ENCODE peak calls at places on chromosomes 12 and 14, in four cellular contexts. L is stomach, X is SK-N-MC, Q is activated B cell treated with CpG ODN at 0.5 μM for 24 hours. K is an unnamed sample.

GRCh38 chr12:57726884-57727757 is 11.4 kb downstream of the AGAP2 start:
- DNase-seq in L (peak), X (no peak), Q (no peak), K (peak)

GRCh38 chr12:108614041-108614440 is 16.2 kb upstream of the TMEM119 start:
- DNase-seq in L (no peak), X (no peak), Q (no peak), K (no peak)

GRCh38 chr12:64104376-64104775 is 117.7 kb downstream of the KICS2 start:
- DNase-seq in L (no peak), X (no peak), Q (no peak), K (no peak)

GRCh38 chr14:92860097-92860496 is 62.9 kb upstream of the CHGA start:
- DNase-seq in L (no peak), X (no peak), Q (no peak), K (no peak)

GRCh38 chr12:112514926-112515642 is 96.3 kb downstream of the PTPN11 start:
- DNase-seq in L (no peak), X (no peak), Q (no peak), K (peak)

GRCh38 chr12:51678086-51678724 is 87.2 kb downstream of the SCN8A start:
- DNase-seq in L (peak), X (no peak), Q (no peak), K (peak)

GRCh38 chr12:57230381-57231155 is 1.1 kb downstream of the SHMT2 start:
- DNase-seq in L (no peak), X (no peak), Q (no peak), K (no peak)

GRCh38 chr12:51809193-51809592 is 39.3 kb downstream of the FIGNL2 start:
- DNase-seq in L (no peak), X (no peak), Q (no peak), K (no peak)

GRCh38 chr14:70662080-70662479 is 20.4 kb downstream of the TTC9 start:
- DNase-seq in L (no peak), X (no peak), Q (no peak), K (no peak)

GRCh38 chr14:21026988-21027315 is 2.1 kb upstream of the NDRG2 start:
- DNase-seq in L (no peak), X (no peak), Q (no peak), K (no peak)

GRCh38 chr12:126248871-126249403 is 1183.7 kb downstream of the AACS start:
- DNase-seq in L (no peak), X (no peak), Q (no peak), K (no peak)

GRCh38 chr12:42756841-42757661 is 167.5 kb upstream of the PRICKLE1 start:
- DNase-seq in L (no peak), X (no peak), Q (no peak), K (no peak)

GRCh38 chr14:97218713-97219355 is 421.7 kb downstream of the VRK1 start:
- DNase-seq in L (no peak), X (no peak), Q (no peak), K (peak)

GRCh38 chr12:72271401-72271740 is 799 bp upstream of the TRHDE start:
- DNase-seq in L (no peak), X (no peak), Q (no peak), K (peak)

GRCh38 chr12:102543931-102544485 is 63.6 kb upstream of the IGF1 start:
- DNase-seq in L (no peak), X (no peak), Q (no peak), K (no peak)

GRCh38 chr12:96861656-96862055 is 45.4 kb upstream of the NEDD1 start:
- DNase-seq in L (no peak), X (no peak), Q (no peak), K (no peak)

GRCh38 chr12:68280240-68280639 is 26.8 kb upstream of the IL22 start:
- DNase-seq in L (no peak), X (no peak), Q (no peak), K (no peak)

GRCh38 chr14:87043667-87044200 is 949.2 kb downstream of the GALC start:
- DNase-seq in L (no peak), X (no peak), Q (no peak), K (no peak)

GRCh38 chr14:105281354-105282097 is 19.3 kb downstream of the BRF1 start:
- DNase-seq in L (no peak), X (peak), Q (no peak), K (no peak)

GRCh38 chr12:32659908-32660440 is 19.1 kb upstream of the DNM1L start:
- DNase-seq in L (no peak), X (no peak), Q (no peak), K (no peak)

GRCh38 chr14:102574840-102575478 is 17.5 kb upstream of the RCOR1 start:
- DNase-seq in L (no peak), X (no peak), Q (no peak), K (no peak)

GRCh38 chr12:54439521-54440255 is 20.6 kb upstream of the ITGA5 start:
- DNase-seq in L (no peak), X (peak), Q (no peak), K (peak)

GRCh38 chr12:25830456-25830855 is 128.0 kb upstream of the RASSF8 start:
- DNase-seq in L (no peak), X (no peak), Q (no peak), K (no peak)

GRCh38 chr12:19186722-19187661 is 57.5 kb downstream of the PLEKHA5 start:
- DNase-seq in L (no peak), X (peak), Q (no peak), K (peak)

GRCh38 chr14:34711169-34711568 is 3.2 kb downstream of the CFL2 start:
- DNase-seq in L (no peak), X (no peak), Q (no peak), K (peak)

GRCh38 chr12:14618990-14619389 is 51.3 kb upstream of the PLBD1 start:
- DNase-seq in L (no peak), X (no peak), Q (no peak), K (no peak)

GRCh38 chr14:68943107-68943506 is 36.0 kb downstream of the ACTN1 start:
- DNase-seq in L (no peak), X (no peak), Q (no peak), K (no peak)

GRCh38 chr14:68576496-68577244 is 216.2 kb downstream of the ZFP36L1 start:
- DNase-seq in L (no peak), X (no peak), Q (no peak), K (no peak)

GRCh38 chr12:2532647-2533435 is 261.9 kb upstream of the FKBP4 start:
- DNase-seq in L (no peak), X (no peak), Q (no peak), K (no peak)